ENCODE peak calls at places on chromosome 15, in ten cellular contexts. C is IMR-90; D is adrenal gland; Q is stimulated activated CD4-positive, alpha-beta T cell treated with anti-CD3 and anti-CD28 coated beads, Interleukin-15, amount 100 ng/mL, for 1 hour; O is NCI-H748 treated with DMSO at 0.1 percent for 48 hours; Z is activated CD8-positive, alpha-beta memory T cell treated with anti-CD3 and anti-CD28 coated beads for 24 hours; P is Kasumi-1; M is Daoy; J is choroid plexus epithelial cell; N is NCI-H774. X is an unnamed sample.

GRCh38 chr15:74238984-74239645 is 3.0 kb downstream of the CCDC33 start:
- DNase-seq in J (no peak), D (peak; percentile 23), N (peak; percentile 28), Q (no peak), O (no peak), C (no peak), P (no peak), Z (no peak), M (no peak), X (no peak)

GRCh38 chr15:81015595-81016252 is 15.0 kb downstream of the TLNRD1 start:
- DNase-seq in D (no peak), P (no peak), Q (no peak), Z (no peak), M (no peak), C (no peak), J (no peak), O (no peak), N (no peak), X (no peak)

GRCh38 chr15:33243393-33243792 is 48.9 kb upstream of the FMN1 start:
- DNase-seq in P (no peak), Q (no peak), J (peak; percentile 47), D (no peak), C (peak; percentile 12), M (peak; percentile 78), O (no peak), Z (no peak), N (no peak), X (no peak)

GRCh38 chr15:54082836-54083492 is 104.7 kb downstream of the UNC13C start:
- DNase-seq in J (peak; percentile 12), Z (peak; percentile 55), M (no peak), Q (no peak), O (peak; percentile 1), C (peak; percentile 0), P (peak; percentile 37), D (no peak), N (no peak), X (no peak)

GRCh38 chr15:42108189-42108588 is 13.8 kb upstream of the PLA2G4D start:
- DNase-seq in Z (no peak), O (no peak), J (peak; percentile 21), C (no peak), D (no peak), P (no peak), N (no peak), Q (no peak), M (no peak), X (no peak)

GRCh38 chr15:74497584-74497983 is 36.6 kb upstream of the UBL7 start:
- DNase-seq in D (no peak), J (no peak), Z (no peak), M (peak; percentile 77), N (peak; percentile 86), O (peak; percentile 86), P (no peak), Q (no peak), C (no peak), X (peak; percentile 69)

GRCh38 chr15:68097029-68097428 is 42.9 kb downstream of the PIAS1 start:
- DNase-seq in O (no peak), Q (no peak), N (no peak), J (peak; percentile 22), D (no peak), P (no peak), C (no peak), Z (no peak), M (no peak), X (no peak)

GRCh38 chr15:63983071-63983711 is 63.1 kb downstream of the DAPK2 start:
- DNase-seq in Q (no peak), Z (no peak), J (no peak), D (no peak), O (no peak), P (peak; percentile 53), N (no peak), M (no peak), C (no peak), X (no peak)

GRCh38 chr15:97014001-97014400 is 683.5 kb downstream of the NR2F2 start:
- DNase-seq in D (no peak), O (no peak), M (peak; percentile 49), Q (no peak), C (no peak), Z (no peak), N (no peak), J (peak; percentile 51), P (no peak), X (no peak)

GRCh38 chr15:77497108-77497737 is 76.5 kb downstream of the HMG20A start:
- DNase-seq in P (no peak), O (no peak), C (no peak), J (peak; percentile 68), M (peak; percentile 50), Q (no peak), D (peak; percentile 47), N (no peak), Z (no peak), X (no peak)

GRCh38 chr15:40911693-40912092 is 17.4 kb downstream of the VPS18 start:
- DNase-seq in Z (no peak), Q (no peak), D (no peak), P (no peak), C (no peak), M (no peak), N (no peak), J (no peak), O (no peak), X (no peak)

GRCh38 chr15:67076147-67076843 is 10.9 kb downstream of the SMAD3 start:
- DNase-seq in C (peak; percentile 93), P (no peak), Q (peak; percentile 47), D (peak; percentile 71), J (peak; percentile 85), O (no peak), N (no peak), Z (no peak), M (peak; percentile 93), X (no peak)

GRCh38 chr15:66256692-66257091 is 3.1 kb upstream of the MEGF11 start:
- DNase-seq in Z (no peak), C (no peak), M (no peak), Q (no peak), D (no peak), O (no peak), N (no peak), J (no peak), P (no peak), X (no peak)